ENCODE peak calls at places on chromosomes 13 and 19, in six cellular contexts. J is A549, A is GM12878, D is endothelial cell of umbilical vein, Z is HepG2, R is K562. Q is an unnamed sample.

GRCh38 chr13:98918771-98919170 is 59.1 kb downstream of the DOCK9 start:
- DNase-seq in J (no peak), A (no peak), D (no peak), Z (no peak), R (no peak), Q (no peak)

GRCh38 chr13:74132152-74132767 is 1.9 kb downstream of the KLF12 start:
- DNase-seq in J (no peak), A (no peak), D (peak; percentile 72), Z (peak; percentile 15), R (no peak), Q (no peak)

GRCh38 chr13:47437411-47437810 is 540.6 kb upstream of the HTR2A start:
- DNase-seq in J (no peak), A (no peak), D (no peak), Z (no peak), R (no peak), Q (no peak)

GRCh38 chr13:112761701-112762689 is 72.2 kb downstream of the ATP11A start:
- DNase-seq in J (no peak), A (no peak), D (no peak), Z (no peak), R (peak; percentile 38), Q (no peak)

GRCh38 chr19:56223481-56223880 is 21.4 kb downstream of the ZSCAN5C start:
- DNase-seq in J (no peak), A (no peak), D (no peak), Z (no peak), R (no peak), Q (no peak)

GRCh38 chr19:8069116-8069973 is 16.8 kb downstream of the CCL25 start:
- DNase-seq in J (no peak), A (no peak), D (no peak), Z (no peak), R (peak; percentile 71), Q (peak; percentile 72)

GRCh38 chr19:18833849-18834643 is 2.3 kb downstream of the UPF1 start:
- DNase-seq in J (no peak), A (no peak), D (peak; percentile 19), Z (peak; percentile 53), R (peak; percentile 33), Q (no peak)

GRCh38 chr13:30196025-30196424 is 111.3 kb downstream of the KATNAL1 start:
- DNase-seq in J (no peak), A (no peak), D (peak; percentile 4), Z (no peak), R (no peak), Q (no peak)

GRCh38 chr19:21585491-21585890 is 80.1 kb downstream of the ZNF429 start:
- DNase-seq in J (no peak), A (no peak), D (no peak), Z (no peak), R (no peak), Q (no peak)

GRCh38 chr19:55642153-55643002 is 1.1 kb upstream of the ZNF581 start:
- DNase-seq in J (no peak), A (no peak), D (no peak), Z (no peak), R (peak; percentile 53), Q (no peak)

GRCh38 chr19:48842744-48843162 is 6.5 kb upstream of the HSD17B14 start:
- DNase-seq in J (peak; percentile 48), A (no peak), D (peak; percentile 62), Z (peak; percentile 58), R (peak; percentile 80), Q (peak; percentile 56)

GRCh38 chr19:37885392-37885791 is 21.0 kb downstream of the WDR87 start:
- DNase-seq in J (peak; percentile 38), A (no peak), D (no peak), Z (no peak), R (no peak), Q (no peak)

GRCh38 chr13:60790620-60791019 is 393.6 kb downstream of the TDRD3 start:
- DNase-seq in J (no peak), A (no peak), D (no peak), Z (no peak), R (no peak), Q (no peak)

GRCh38 chr19:49497790-49498106 is 1.5 kb downstream of the RPS11 start:
- DNase-seq in J (no peak), A (no peak), D (no peak), Z (no peak), R (no peak), Q (no peak)

GRCh38 chr13:109627649-109628048 is 158.7 kb downstream of the IRS2 start:
- DNase-seq in J (no peak), A (no peak), D (no peak), Z (no peak), R (no peak), Q (no peak)

GRCh38 chr19:1618157-1619093 is 13.2 kb upstream of the UQCR11 start:
- DNase-seq in J (peak; percentile 72), A (no peak), D (no peak), Z (peak; percentile 41), R (peak; percentile 47), Q (peak; percentile 28)

GRCh38 chr13:46071590-46072249 is 19.2 kb upstream of the ZC3H13 start:
- DNase-seq in J (no peak), A (peak; percentile 70), D (no peak), Z (peak; percentile 43), R (peak; percentile 38), Q (peak; percentile 37)

GRCh38 chr13:67134322-67135129 is 95.6 kb downstream of the PCDH9 start:
- DNase-seq in J (no peak), A (no peak), D (peak; percentile 59), Z (no peak), R (peak; percentile 47), Q (no peak)

GRCh38 chr13:105908581-105908980 is 626.9 kb downstream of the EFNB2 start:
- DNase-seq in J (no peak), A (no peak), D (no peak), Z (no peak), R (no peak), Q (peak; percentile 42)

GRCh38 chr19:48858984-48859710 is 9.3 kb downstream of the PLEKHA4 start:
- DNase-seq in J (no peak), A (no peak), D (no peak), Z (no peak), R (peak; percentile 95), Q (peak; percentile 45)

GRCh38 chr13:113935081-113935511 is 38.8 kb downstream of the C13orf46 start:
- DNase-seq in J (no peak), A (no peak), D (no peak), Z (no peak), R (no peak), Q (no peak)

GRCh38 chr19:1360818-1361461 is 22.8 kb upstream of the NDUFS7 start:
- DNase-seq in J (no peak), A (no peak), D (peak; percentile 24), Z (no peak), R (no peak), Q (peak; percentile 62)

GRCh38 chr19:36108684-36109083 is 2.3 kb upstream of the OVOL3 start:
- DNase-seq in J (no peak), A (no peak), D (no peak), Z (no peak), R (no peak), Q (no peak)

GRCh38 chr19:7191946-7192691 is 102.1 kb downstream of the INSR start:
- DNase-seq in J (no peak), A (no peak), D (no peak), Z (no peak), R (no peak), Q (peak; percentile 81)

GRCh38 chr19:14473073-14473790 is 1.9 kb downstream of the PTGER1 start:
- DNase-seq in J (no peak), A (no peak), D (no peak), Z (no peak), R (no peak), Q (no peak)

GRCh38 chr13:25778302-25778701 is 273.5 kb downstream of the SHISA2 start:
- DNase-seq in J (no peak), A (no peak), D (no peak), Z (no peak), R (no peak), Q (peak; percentile 28)

GRCh38 chr13:26951581-26952177 is 191.1 kb upstream of the GPR12 start:
- DNase-seq in J (no peak), A (no peak), D (no peak), Z (peak; percentile 72), R (no peak), Q (no peak)

GRCh38 chr13:37959284-37959683 is 89.7 kb upstream of the TRPC4 start:
- DNase-seq in J (no peak), A (no peak), D (no peak), Z (no peak), R (peak; percentile 92), Q (no peak)

GRCh38 chr19:11881151-11881800 is 6.3 kb upstream of the ZNF69 start:
- DNase-seq in J (no peak), A (peak; percentile 17), D (peak; percentile 54), Z (peak; percentile 49), R (peak; percentile 77), Q (peak; percentile 73)
- TF ChIP-seq CTCF in J (no peak), A (peak; percentile 58), D (peak; percentile 68), Z (peak; percentile 94), R (peak; percentile 75), Q (peak; percentile 77)

DNA sequence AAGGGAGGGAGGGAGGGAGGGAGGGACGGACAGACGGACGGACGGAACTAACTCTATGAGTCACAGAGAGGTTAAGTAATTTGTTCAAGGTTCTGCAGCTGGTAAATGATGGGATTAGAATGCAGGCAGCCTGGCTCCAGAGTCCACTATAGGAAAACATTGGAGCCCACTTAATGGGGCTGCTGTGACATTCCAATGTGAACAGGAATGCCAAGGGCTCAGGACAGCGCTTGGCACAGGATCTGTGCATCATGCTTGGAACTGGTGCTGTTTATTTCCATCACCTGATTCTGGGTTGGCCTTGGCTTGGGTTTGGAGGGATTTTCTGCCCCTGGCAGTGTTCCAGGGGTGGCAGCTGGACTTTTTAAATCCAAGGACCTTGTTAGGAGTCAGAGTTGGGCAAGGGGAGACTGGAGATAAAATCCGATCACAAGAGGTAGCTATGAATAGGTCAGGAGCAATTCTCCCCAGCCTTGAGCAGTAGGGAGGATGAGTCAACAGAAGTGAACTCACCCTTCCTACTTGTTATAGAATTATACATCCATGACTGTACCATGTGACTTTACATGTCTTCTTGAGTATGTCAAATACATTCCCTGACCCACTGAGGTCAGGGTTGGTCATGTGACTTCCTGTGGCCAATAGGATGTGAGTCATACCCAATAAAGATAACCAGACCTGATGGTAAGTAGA is 7.8 kb upstream of the HIF3A start:
- DNase-seq in J (peak; percentile 74), A (no peak), D (peak; percentile 95), Z (peak; percentile 36), R (peak; percentile 29), Q (peak; percentile 86)
- TF ChIP-seq MYC in J (no peak), A (no peak), D (no peak), Z (no peak), R (no peak), Q (no peak)

DNA sequence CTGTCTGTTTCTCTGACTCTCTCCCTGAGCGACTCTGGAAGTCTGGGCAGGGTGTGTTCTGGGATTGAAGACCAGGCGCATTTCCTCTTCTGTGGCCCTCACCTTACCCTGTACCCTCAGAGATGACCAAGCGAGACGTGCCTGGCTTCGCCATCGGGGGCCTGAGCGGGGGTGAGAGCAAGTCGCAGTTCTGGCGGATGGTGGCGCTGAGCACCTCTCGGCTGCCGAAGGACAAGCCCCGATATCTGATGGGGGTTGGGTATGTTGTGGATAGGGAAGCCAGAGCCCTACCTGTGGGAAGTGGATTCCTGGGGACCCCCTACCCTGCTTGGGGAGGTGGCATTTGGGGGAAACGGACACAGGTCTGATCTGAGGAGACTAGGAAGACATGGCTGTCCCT is 5.8 kb upstream of the DNM2 start:
- DNase-seq in J (no peak), A (no peak), D (no peak), Z (no peak), R (no peak), Q (no peak)
- TF ChIP-seq CTCF in J (no peak), A (no peak), D (no peak), Z (no peak), R (no peak), Q (no peak)

GRCh38 chr19:40758491-40758890 is 7.5 kb downstream of the SNRPA start:
- DNase-seq in J (no peak), A (no peak), D (no peak), Z (no peak), R (no peak), Q (no peak)
- TF ChIP-seq MYC in J (no peak), A (no peak), D (no peak), Z (no peak), R (no peak), Q (no peak)